ENCODE peak calls at places on chromosomes 7 and 10, in five cellular contexts. D, L, J, A and O are unnamed samples.
A peak's percentile ranks its signal among the peaks of the same experiment; 100 is the strongest.

GRCh38 chr7:141600607-141601006 is 49.4 kb downstream of the AGK start:
- DNase-seq in A (no peak), L (no peak), J (no peak), D (no peak), O (no peak)

GRCh38 chr10:89481662-89482061 is 53.7 kb downstream of the SLC16A12 start:
- DNase-seq in L (peak; percentile 98), D (peak; percentile 51), J (no peak), A (peak; percentile 88), O (peak; percentile 69)

GRCh38 chr10:15189133-15189881 is 20.8 kb upstream of the NMT2 start:
- DNase-seq in D (no peak), J (no peak), A (no peak), L (no peak), O (no peak)

GRCh38 chr7:157893535-157894044 is 556.8 kb downstream of the DNAJB6 start:
- DNase-seq in A (no peak), L (no peak), D (no peak), J (no peak), O (no peak)

GRCh38 chr7:148753224-148753623 is 54.5 kb downstream of the CUL1 start:
- DNase-seq in D (no peak), A (peak; percentile 18), L (peak; percentile 44), J (no peak), O (no peak)

GRCh38 chr10:62049815-62050626 is 148.5 kb downstream of the ARID5B start:
- DNase-seq in J (no peak), L (peak; percentile 52), D (no peak), A (peak; percentile 24), O (no peak)

GRCh38 chr7:17178562-17178961 is 119.9 kb upstream of the AHR start:
- DNase-seq in J (no peak), A (no peak), L (no peak), D (no peak), O (no peak)

GRCh38 chr10:78178940-78179339 is 145.3 kb downstream of the RPS24 start:
- DNase-seq in L (peak; percentile 33), D (no peak), A (peak; percentile 45), J (no peak), O (no peak)

GRCh38 chr7:101964680-101965079 is 147.3 kb downstream of the CUX1 start:
- DNase-seq in A (no peak), L (no peak), J (no peak), D (no peak), O (no peak)

GRCh38 chr7:140551334-140552239 is 72.3 kb upstream of the MKRN1 start:
- DNase-seq in A (no peak), D (no peak), L (no peak), J (no peak), O (no peak)

GRCh38 chr7:90740364-90740763 is 144.2 kb downstream of the CDK14 start:
- DNase-seq in D (no peak), A (no peak), L (no peak), J (no peak), O (no peak)

GRCh38 chr10:104260775-104261115 is 6.1 kb downstream of the GSTO1 start:
- DNase-seq in D (no peak), A (peak; percentile 72), J (no peak), L (peak; percentile 79), O (no peak)

GRCh38 chr10:5619366-5620211 is 46.8 kb downstream of the ASB13 start:
- DNase-seq in D (no peak), J (no peak), L (no peak), A (peak; percentile 68), O (no peak)

GRCh38 chr10:123523833-123524232 is 142.3 kb upstream of the GPR26 start:
- DNase-seq in L (no peak), D (no peak), J (no peak), A (no peak), O (no peak)

GRCh38 chr10:5488272-5489161 is 10.9 kb downstream of the CALML5 start:
- DNase-seq in D (peak; percentile 84), L (no peak), J (no peak), A (no peak), O (no peak)

GRCh38 chr7:41367967-41368882 is 334.7 kb downstream of the INHBA start:
- DNase-seq in L (peak; percentile 63), A (peak; percentile 27), D (no peak), J (no peak), O (no peak)

GRCh38 chr10:113894581-113894980 is 40.1 kb downstream of the NHLRC2 start:
- DNase-seq in D (no peak), L (no peak), J (no peak), A (no peak), O (no peak)

GRCh38 chr10:11336703-11337102 is 274.7 kb downstream of the USP6NL start:
- DNase-seq in J (no peak), A (no peak), L (peak; percentile 4), D (no peak), O (no peak)

GRCh38 chr10:48506147-48506917 is 98.5 kb downstream of the ARHGAP22 start:
- DNase-seq in J (no peak), A (peak; percentile 25), D (peak; percentile 57), L (peak; percentile 69), O (no peak)
- TF ChIP-seq CTCF in J (no peak), A (no peak), D (peak; percentile 41), L (peak; percentile 45), O (no peak)

GRCh38 chr7:155543011-155543881 is 3.1 kb downstream of the CNPY1 start:
- DNase-seq in L (peak; percentile 11), D (no peak), A (peak; percentile 27), J (no peak), O (no peak)

GRCh38 chr7:155543926-155544325 is 2.4 kb downstream of the CNPY1 start:
- DNase-seq in L (no peak), A (no peak), J (no peak), D (no peak), O (no peak)

GRCh38 chr7:155544485-155544884 is 1.9 kb downstream of the CNPY1 start:
- DNase-seq in L (no peak), A (no peak), D (no peak), J (no peak), O (no peak)

GRCh38 chr7:155547161-155547791 is 917 bp upstream of the CNPY1 start:
- DNase-seq in J (no peak), D (no peak), L (no peak), A (no peak), O (no peak)

GRCh38 chr7:155545348-155545747 is 1.0 kb downstream of the CNPY1 start:
- DNase-seq in L (no peak), D (no peak), A (no peak), J (no peak), O (no peak)
- H3K4me3 ChIP-seq in L (no peak overlapping the region), D (no peak overlapping the region), A (no peak overlapping the region), J (no peak overlapping the region), O (no peak overlapping the region)

GRCh38 chr7:106736123-106736507 is 75.2 kb upstream of the CCDC71L start:
- DNase-seq in J (no peak), D (no peak), L (no peak), A (no peak), O (no peak)

GRCh38 chr7:106736508-106737201 is 75.7 kb upstream of the CCDC71L start:
- DNase-seq in J (no peak), D (peak; percentile 59), A (peak; percentile 72), L (peak; percentile 90), O (peak; percentile 45)

GRCh38 chr7:106732045-106732444 is 71.1 kb upstream of the CCDC71L start:
- DNase-seq in A (no peak), L (no peak), D (no peak), J (no peak), O (no peak)

GRCh38 chr7:106735637-106736036 is 74.7 kb upstream of the CCDC71L start:
- DNase-seq in A (no peak), L (no peak), D (no peak), J (no peak), O (no peak)

GRCh38 chr7:106737202-106737562 is 76.2 kb upstream of the CCDC71L start:
- DNase-seq in A (peak; percentile 45), J (no peak), L (peak; percentile 77), D (no peak), O (no peak)
- TF ChIP-seq CTCF in A (peak; percentile 30), J (no peak), L (peak; percentile 60), D (peak; percentile 46), O (peak; percentile 33)

GRCh38 chr10:93954726-93955363 is 38.9 kb upstream of the PLCE1 start:
- DNase-seq in L (peak; percentile 8), A (peak; percentile 62), D (no peak), J (no peak), O (no peak)
- H3K4me3 ChIP-seq in L (no peak overlapping the region), A (no peak overlapping the region), D (no peak overlapping the region), J (no peak overlapping the region), O (no peak overlapping the region)

DNA sequence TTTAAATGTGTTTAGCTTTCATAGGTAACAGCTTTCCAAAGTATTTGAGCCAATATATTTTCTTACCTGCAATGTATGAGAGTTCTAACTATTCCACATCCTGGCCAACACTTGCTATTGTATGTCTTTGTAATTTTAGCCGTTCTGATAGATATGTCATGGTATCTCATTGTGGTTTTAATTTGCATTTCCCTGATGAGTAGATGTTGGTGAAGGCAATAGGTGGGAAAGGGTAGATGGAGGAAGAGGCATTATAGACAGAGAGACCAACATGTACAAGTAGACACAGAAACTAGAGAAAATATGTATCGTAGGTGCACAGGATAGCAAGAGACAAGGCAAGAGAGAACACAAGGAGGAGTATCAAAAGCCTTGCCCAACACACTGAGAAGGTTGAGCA is 54.8 kb upstream of the CCDC71L start:
- DNase-seq in D (no peak), J (no peak), A (no peak), L (no peak), O (no peak)
- TF ChIP-seq CTCF in D (no peak), J (no peak), A (no peak), L (no peak), O (no peak)

DNA sequence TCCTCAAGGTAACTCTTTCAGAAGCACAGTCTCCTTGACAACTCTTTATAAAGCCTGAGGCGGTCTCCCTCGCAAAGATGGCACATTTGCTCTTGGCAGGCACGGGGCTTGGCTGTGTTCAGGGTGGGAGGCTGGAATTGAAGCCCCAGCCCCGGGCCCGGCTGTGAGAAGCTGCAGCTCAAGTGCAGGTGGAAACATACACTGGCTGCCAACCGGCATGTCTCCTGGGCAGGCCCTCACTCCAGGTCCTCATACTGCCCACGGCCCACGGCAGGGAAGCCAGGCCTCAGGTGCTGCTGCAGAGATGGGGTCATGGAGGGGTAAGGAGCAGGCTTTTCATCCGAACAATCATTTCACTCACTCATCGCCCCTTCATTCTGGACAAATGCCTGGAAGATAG is 194.5 kb downstream of the TCERG1L start:
- DNase-seq in L (no peak), D (no peak), A (no peak), J (no peak), O (no peak)
- H3K4me3 ChIP-seq in L (no peak overlapping the region), D (no peak overlapping the region), A (no peak overlapping the region), J (no peak overlapping the region), O (no peak overlapping the region)

GRCh38 chr7:12731214-12731656 is 43.8 kb downstream of the ARL4A start:
- DNase-seq in A (no peak), J (no peak), L (peak; percentile 70), D (no peak), O (no peak)
- TF ChIP-seq CTCF in A (no peak), J (no peak), L (peak; percentile 27), D (peak; percentile 13), O (no peak)